ENCODE peak calls at places on chromosomes 11 and 22, in eight cellular contexts. One of them, this sample, is unnamed. For H3K4me1, the result is how much of the 10 kb centered on the place peaks cover.

GRCh38 chr11:2518983-2519340 is 74.2 kb downstream of the KCNQ1 start:
- DNase-seq in stomach: peak
- DNase-seq in HCT116: no peak
- DNase-seq in upper lobe of left lung: peak
- DNase-seq in sigmoid colon: peak
- DNase-seq in suprapubic skin: peak
- DNase-seq in H1: peak
- DNase-seq in spleen: peak
- DNase-seq in this sample: no peak

GRCh38 chr11:76824980-76825725 is 35.6 kb upstream of the ACER3 start:
- DNase-seq in stomach: no peak
- DNase-seq in HCT116: no peak
- DNase-seq in upper lobe of left lung: no peak
- DNase-seq in sigmoid colon: no peak
- DNase-seq in suprapubic skin: no peak
- DNase-seq in H1: no peak
- DNase-seq in spleen: no peak
- DNase-seq in this sample: no peak

GRCh38 chr11:66857234-66857926 is 516 bp downstream of the LRFN4 start:
- DNase-seq in stomach: no peak
- DNase-seq in HCT116: no peak
- DNase-seq in upper lobe of left lung: no peak
- DNase-seq in sigmoid colon: peak
- DNase-seq in suprapubic skin: no peak
- DNase-seq in H1: peak
- DNase-seq in spleen: peak
- DNase-seq in this sample: no peak

GRCh38 chr22:36301384-36301828 is 48.5 kb downstream of the APOL1 start:
- DNase-seq in stomach: peak
- DNase-seq in HCT116: peak
- DNase-seq in upper lobe of left lung: peak
- DNase-seq in sigmoid colon: peak
- DNase-seq in suprapubic skin: no peak
- DNase-seq in H1: peak
- DNase-seq in spleen: peak
- DNase-seq in this sample: no peak

GRCh38 chr11:66818231-66818955 is 24.8 kb upstream of the RCE1 start:
- DNase-seq in stomach: no peak
- DNase-seq in HCT116: no peak
- DNase-seq in upper lobe of left lung: no peak
- DNase-seq in sigmoid colon: no peak
- DNase-seq in suprapubic skin: no peak
- DNase-seq in H1: no peak
- DNase-seq in spleen: no peak
- DNase-seq in this sample: no peak

GRCh38 chr11:31927982-31928381 is 116.9 kb upstream of the PAX6 start:
- DNase-seq in stomach: no peak
- DNase-seq in HCT116: no peak
- DNase-seq in upper lobe of left lung: no peak
- DNase-seq in sigmoid colon: no peak
- DNase-seq in suprapubic skin: no peak
- DNase-seq in H1: no peak
- DNase-seq in spleen: no peak
- DNase-seq in this sample: no peak

GRCh38 chr11:64007629-64008282 is 21.5 kb downstream of the OTUB1 start:
- DNase-seq in stomach: peak
- DNase-seq in HCT116: peak
- DNase-seq in upper lobe of left lung: peak
- DNase-seq in sigmoid colon: peak
- DNase-seq in suprapubic skin: peak
- DNase-seq in H1: peak
- DNase-seq in spleen: peak
- DNase-seq in this sample: peak

GRCh38 chr22:23147632-23148387 is 2.5 kb downstream of the RAB36 start:
- DNase-seq in stomach: no peak
- DNase-seq in HCT116: no peak
- DNase-seq in upper lobe of left lung: peak
- DNase-seq in sigmoid colon: no peak
- DNase-seq in suprapubic skin: no peak
- DNase-seq in H1: no peak
- DNase-seq in spleen: no peak
- DNase-seq in this sample: no peak

GRCh38 chr11:10455637-10456487 is 798 bp downstream of the AMPD3 start:
- DNase-seq in stomach: peak
- DNase-seq in HCT116: peak
- DNase-seq in upper lobe of left lung: peak
- DNase-seq in sigmoid colon: peak
- DNase-seq in suprapubic skin: no peak
- DNase-seq in H1: peak
- DNase-seq in spleen: peak
- DNase-seq in this sample: peak

GRCh38 chr11:3627291-3627690 is 14.5 kb downstream of the ART5 start:
- DNase-seq in stomach: no peak
- DNase-seq in HCT116: no peak
- DNase-seq in upper lobe of left lung: no peak
- DNase-seq in sigmoid colon: no peak
- DNase-seq in suprapubic skin: no peak
- DNase-seq in H1: no peak
- DNase-seq in spleen: peak
- DNase-seq in this sample: no peak

GRCh38 chr11:123308077-123308476 is 113.0 kb upstream of the CLMP start:
- DNase-seq in stomach: no peak
- DNase-seq in HCT116: no peak
- DNase-seq in upper lobe of left lung: no peak
- DNase-seq in sigmoid colon: no peak
- DNase-seq in suprapubic skin: no peak
- DNase-seq in H1: no peak
- DNase-seq in spleen: no peak
- DNase-seq in this sample: no peak

GRCh38 chr11:19730373-19730772 is 17.7 kb downstream of the NAV2 start:
- DNase-seq in stomach: no peak
- DNase-seq in HCT116: no peak
- DNase-seq in upper lobe of left lung: no peak
- DNase-seq in sigmoid colon: peak
- DNase-seq in suprapubic skin: no peak
- DNase-seq in H1: no peak
- DNase-seq in spleen: no peak
- DNase-seq in this sample: no peak

GRCh38 chr11:19729141-19729540 is 16.5 kb downstream of the NAV2 start:
- DNase-seq in stomach: no peak
- DNase-seq in HCT116: no peak
- DNase-seq in upper lobe of left lung: no peak
- DNase-seq in sigmoid colon: no peak
- DNase-seq in suprapubic skin: no peak
- DNase-seq in H1: no peak
- DNase-seq in spleen: no peak
- DNase-seq in this sample: no peak

GRCh38 chr11:19727246-19727645 is 14.6 kb downstream of the NAV2 start:
- DNase-seq in stomach: no peak
- DNase-seq in HCT116: no peak
- DNase-seq in upper lobe of left lung: no peak
- DNase-seq in sigmoid colon: no peak
- DNase-seq in suprapubic skin: no peak
- DNase-seq in H1: no peak
- DNase-seq in spleen: no peak
- DNase-seq in this sample: no peak

GRCh38 chr11:19725379-19726079 is 12.9 kb downstream of the NAV2 start:
- DNase-seq in stomach: peak
- DNase-seq in HCT116: no peak
- DNase-seq in upper lobe of left lung: peak
- DNase-seq in sigmoid colon: no peak
- DNase-seq in suprapubic skin: no peak
- DNase-seq in H1: no peak
- DNase-seq in spleen: no peak
- DNase-seq in this sample: no peak

DNA sequence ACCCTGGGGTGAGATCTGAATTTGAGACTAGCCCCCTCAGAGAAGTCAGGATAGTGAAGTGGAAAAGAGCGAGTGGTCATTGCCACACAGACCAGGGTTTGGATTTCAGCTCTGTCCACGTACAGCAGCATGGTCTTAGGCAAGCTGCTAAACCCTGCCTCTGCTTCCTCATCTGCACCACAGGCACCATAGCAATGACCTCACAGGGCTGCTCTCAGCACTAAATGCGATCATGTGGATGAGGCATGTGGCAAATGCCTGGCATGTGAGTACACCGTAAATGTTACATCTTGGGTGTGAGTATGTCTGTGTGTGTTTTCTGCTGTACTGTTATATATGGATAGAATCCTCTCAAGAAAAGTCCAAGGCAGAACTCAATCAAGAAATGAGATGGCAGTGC is 15.8 kb downstream of the NAV2 start:
- DNase-seq in stomach: no peak
- DNase-seq in HCT116: no peak
- DNase-seq in upper lobe of left lung: no peak
- DNase-seq in sigmoid colon: no peak
- DNase-seq in suprapubic skin: no peak
- DNase-seq in H1: no peak
- DNase-seq in spleen: no peak
- DNase-seq in this sample: no peak
- H3K4me1 ChIP-seq in stomach: under half
- H3K4me1 ChIP-seq in HCT116: under half
- H3K4me1 ChIP-seq in upper lobe of left lung: under half
- H3K4me1 ChIP-seq in sigmoid colon: half or more
- H3K4me1 ChIP-seq in suprapubic skin: under half
- H3K4me1 ChIP-seq in H1: under half
- H3K4me1 ChIP-seq in spleen: under half
- H3K4me1 ChIP-seq in this sample: half or more

GRCh38 chr11:35173011-35173511 is 34.1 kb downstream of the CD44 start:
- DNase-seq in stomach: peak
- DNase-seq in HCT116: no peak
- DNase-seq in upper lobe of left lung: peak
- DNase-seq in sigmoid colon: no peak
- DNase-seq in suprapubic skin: no peak
- DNase-seq in H1: no peak
- DNase-seq in spleen: no peak
- DNase-seq in this sample: no peak
- TF ChIP-seq POLR2AphosphoS5 in stomach: no peak
- TF ChIP-seq POLR2AphosphoS5 in HCT116: no peak
- TF ChIP-seq POLR2AphosphoS5 in upper lobe of left lung: peak
- TF ChIP-seq POLR2AphosphoS5 in sigmoid colon: no peak
- TF ChIP-seq POLR2AphosphoS5 in suprapubic skin: no peak
- TF ChIP-seq POLR2AphosphoS5 in H1: no peak
- TF ChIP-seq POLR2AphosphoS5 in spleen: no peak
- TF ChIP-seq POLR2AphosphoS5 in this sample: no peak

GRCh38 chr22:30212363-30212995 is 34.1 kb downstream of the LIF start:
- DNase-seq in stomach: peak
- DNase-seq in HCT116: peak
- DNase-seq in upper lobe of left lung: peak
- DNase-seq in sigmoid colon: peak
- DNase-seq in suprapubic skin: no peak
- DNase-seq in H1: no peak
- DNase-seq in spleen: peak
- DNase-seq in this sample: no peak
- TF ChIP-seq CTCF in stomach: no peak
- TF ChIP-seq CTCF in HCT116: peak
- TF ChIP-seq CTCF in upper lobe of left lung: no peak
- TF ChIP-seq CTCF in sigmoid colon: no peak
- TF ChIP-seq CTCF in suprapubic skin: no peak
- TF ChIP-seq CTCF in H1: no peak
- TF ChIP-seq CTCF in spleen: no peak
- TF ChIP-seq CTCF in this sample: no peak

DNA sequence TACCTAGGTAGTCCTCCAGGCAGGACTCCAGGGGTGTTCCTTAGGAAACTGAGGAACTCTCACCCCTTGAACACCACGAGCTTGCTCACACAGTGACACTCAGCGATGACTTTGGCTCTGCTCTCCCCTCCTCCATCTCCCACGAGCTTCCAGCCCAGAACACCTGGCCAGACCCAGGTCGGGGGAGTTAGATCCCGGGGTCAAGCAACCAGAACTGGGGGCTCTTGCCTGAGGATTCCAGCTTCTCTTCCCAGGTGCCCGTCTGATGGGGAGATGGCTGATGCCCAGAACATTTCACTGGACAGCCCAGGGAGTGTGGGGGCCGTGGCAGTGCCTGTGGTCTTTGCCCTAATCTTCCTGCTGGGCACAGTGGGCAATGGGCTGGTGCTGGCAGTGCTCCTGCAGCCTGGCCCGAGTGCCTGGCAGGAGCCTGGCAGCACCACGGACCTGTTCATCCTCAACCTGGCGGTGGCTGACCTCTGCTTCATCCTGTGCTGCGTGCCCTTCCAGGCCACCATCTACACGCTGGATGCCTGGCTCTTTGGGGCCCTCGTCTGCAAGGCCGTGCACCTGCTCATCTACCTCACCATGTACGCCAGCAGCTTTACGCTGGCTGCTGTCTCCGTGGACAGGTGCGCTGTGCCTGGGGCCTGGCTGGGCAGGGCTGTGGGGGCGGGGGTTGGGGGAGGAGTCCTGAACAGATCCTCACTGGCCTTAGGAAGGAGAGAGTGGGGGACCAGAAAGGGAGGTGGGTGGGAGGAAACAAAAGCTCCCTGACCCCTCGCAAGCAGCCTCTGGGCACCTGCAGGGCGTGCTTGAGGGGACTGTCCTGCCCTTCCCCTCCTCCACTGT is at the start of gene GALR3:
- DNase-seq in stomach: no peak
- DNase-seq in HCT116: no peak
- DNase-seq in upper lobe of left lung: no peak
- DNase-seq in sigmoid colon: no peak
- DNase-seq in suprapubic skin: no peak
- DNase-seq in H1: peak
- DNase-seq in spleen: no peak
- DNase-seq in this sample: no peak
- H3K4me1 ChIP-seq in stomach: under half
- H3K4me1 ChIP-seq in HCT116: under half
- H3K4me1 ChIP-seq in upper lobe of left lung: under half
- H3K4me1 ChIP-seq in sigmoid colon: under half
- H3K4me1 ChIP-seq in suprapubic skin: under half
- H3K4me1 ChIP-seq in H1: under half
- H3K4me1 ChIP-seq in spleen: under half
- H3K4me1 ChIP-seq in this sample: under half

GRCh38 chr22:26501996-26502395 is 10.3 kb downstream of the TFIP11 start:
- DNase-seq in stomach: no peak
- DNase-seq in HCT116: no peak
- DNase-seq in upper lobe of left lung: no peak
- DNase-seq in sigmoid colon: no peak
- DNase-seq in suprapubic skin: no peak
- DNase-seq in H1: no peak
- DNase-seq in spleen: no peak
- DNase-seq in this sample: no peak
- TF ChIP-seq POLR2AphosphoS5 in stomach: no peak
- TF ChIP-seq POLR2AphosphoS5 in HCT116: no peak
- TF ChIP-seq POLR2AphosphoS5 in upper lobe of left lung: no peak
- TF ChIP-seq POLR2AphosphoS5 in sigmoid colon: no peak
- TF ChIP-seq POLR2AphosphoS5 in suprapubic skin: no peak
- TF ChIP-seq POLR2AphosphoS5 in H1: no peak
- TF ChIP-seq POLR2AphosphoS5 in spleen: no peak
- TF ChIP-seq POLR2AphosphoS5 in this sample: no peak

GRCh38 chr11:34997872-34998548 is 81.6 kb downstream of the PDHX start:
- DNase-seq in stomach: no peak
- DNase-seq in HCT116: no peak
- DNase-seq in upper lobe of left lung: no peak
- DNase-seq in sigmoid colon: no peak
- DNase-seq in suprapubic skin: no peak
- DNase-seq in H1: no peak
- DNase-seq in spleen: no peak
- DNase-seq in this sample: no peak
- TF ChIP-seq CTCF in stomach: peak
- TF ChIP-seq CTCF in HCT116: peak
- TF ChIP-seq CTCF in upper lobe of left lung: no peak
- TF ChIP-seq CTCF in sigmoid colon: peak
- TF ChIP-seq CTCF in suprapubic skin: peak
- TF ChIP-seq CTCF in H1: no peak
- TF ChIP-seq CTCF in spleen: peak
- TF ChIP-seq CTCF in this sample: peak